ENCODE peak calls at places on chromosomes 1 and 21, in four cellular contexts. A is GDM1; C is effector CD4-positive, alpha-beta T cell; R is cardiac septum. V is an unnamed sample.

GRCh38 chr1:176559474-176560390 is 96.8 kb downstream of the PAPPA2 start:
- DNase-seq in A (peak), C (no peak), R (no peak), V (peak)

GRCh38 chr1:44713321-44713781 is 17.6 kb downstream of the RNU5D-1 start:
- DNase-seq in A (no peak), C (no peak), R (no peak), V (no peak)

GRCh38 chr1:183687546-183688279 is 34.6 kb upstream of the APOBEC4 start:
- DNase-seq in A (no peak), C (no peak), R (no peak), V (peak)

GRCh38 chr1:228117335-228117734 is 8.2 kb upstream of the MRPL55 start:
- DNase-seq in A (no peak), C (no peak), R (no peak), V (no peak)

GRCh38 chr1:93129507-93130099 is 50.5 kb downstream of the MTF2 start:
- DNase-seq in A (no peak), C (no peak), R (no peak), V (no peak)

GRCh38 chr1:51063121-51063520 is 38.9 kb upstream of the C1orf185 start:
- DNase-seq in A (no peak), C (no peak), R (no peak), V (peak)

GRCh38 chr1:71780681-71781080 is 501.7 kb downstream of the NEGR1 start:
- DNase-seq in A (no peak), C (no peak), R (no peak), V (peak)

GRCh38 chr1:94654031-94654430 is 112.5 kb upstream of the F3 start:
- DNase-seq in A (no peak), C (no peak), R (no peak), V (peak)

GRCh38 chr1:154755858-154756730 is 114.0 kb downstream of the KCNN3 start:
- DNase-seq in A (no peak), C (no peak), R (no peak), V (peak)

GRCh38 chr1:225767591-225768540 is 9.8 kb upstream of the SRP9 start:
- DNase-seq in A (no peak), C (no peak), R (peak), V (peak)

GRCh38 chr1:16073490-16074104 is at the start of gene FAM131C:
- DNase-seq in A (no peak), C (peak), R (no peak), V (no peak)

GRCh38 chr1:198529414-198529813 is 11.1 kb downstream of the ATP6V1G3 start:
- DNase-seq in A (no peak), C (no peak), R (no peak), V (peak)

GRCh38 chr1:185453496-185454192 is 136.6 kb upstream of the IVNS1ABP start:
- DNase-seq in A (no peak), C (no peak), R (no peak), V (peak)

GRCh38 chr21:16308269-16308668 is 578.5 kb downstream of the USP25 start:
- DNase-seq in A (no peak), C (no peak), R (no peak), V (peak)

GRCh38 chr1:20265243-20265642 is 25.4 kb upstream of the VWA5B1 start:
- DNase-seq in A (no peak), C (no peak), R (peak), V (no peak)

GRCh38 chr1:60564856-60565445 is 491.4 kb upstream of the C1orf87 start:
- DNase-seq in A (no peak), C (no peak), R (no peak), V (no peak)

GRCh38 chr1:3914911-3915310 is 14.8 kb upstream of the C1orf174 start:
- DNase-seq in A (no peak), C (no peak), R (peak), V (no peak)

GRCh38 chr1:22952694-22953391 is 19.8 kb downstream of the LACTBL1 start:
- DNase-seq in A (no peak), C (no peak), R (peak), V (no peak)

GRCh38 chr1:114620419-114620818 is 39.0 kb upstream of the BCAS2 start:
- DNase-seq in A (no peak), C (no peak), R (no peak), V (no peak)

GRCh38 chr21:29342394-29342957 is 43.8 kb downstream of the BACH1 start:
- DNase-seq in A (no peak), C (no peak), R (no peak), V (peak)